ENCODE peak calls at places on chromosomes 13 and 19, in five cellular contexts. One of them, this sample, is unnamed.

GRCh38 chr19:28710278-28710677 is 502.7 kb downstream of the UQCRFS1 start:
- DNase-seq in hypothalamus: no peak
- DNase-seq in stimulated activated CD8-positive, alpha-beta memory T cell treated with anti-CD3 and anti-CD28 coated beads, Interleukin-15, amount 100 ng/mL, for 4 hours: no peak
- DNase-seq in AG08395: peak
- DNase-seq in ACHN: peak
- DNase-seq in this sample: no peak

GRCh38 chr19:35995655-35995993 is 636 bp downstream of the SDHAF1 start:
- DNase-seq in hypothalamus: no peak
- DNase-seq in stimulated activated CD8-positive, alpha-beta memory T cell treated with anti-CD3 and anti-CD28 coated beads, Interleukin-15, amount 100 ng/mL, for 4 hours: no peak
- DNase-seq in AG08395: peak
- DNase-seq in ACHN: no peak
- DNase-seq in this sample: no peak

GRCh38 chr13:75968103-75968838 is 332.1 kb downstream of the LMO7 start:
- DNase-seq in hypothalamus: no peak
- DNase-seq in stimulated activated CD8-positive, alpha-beta memory T cell treated with anti-CD3 and anti-CD28 coated beads, Interleukin-15, amount 100 ng/mL, for 4 hours: no peak
- DNase-seq in AG08395: peak
- DNase-seq in ACHN: no peak
- DNase-seq in this sample: no peak

GRCh38 chr13:50149932-50150331 is 134.7 kb downstream of the KCNRG start:
- DNase-seq in hypothalamus: no peak
- DNase-seq in stimulated activated CD8-positive, alpha-beta memory T cell treated with anti-CD3 and anti-CD28 coated beads, Interleukin-15, amount 100 ng/mL, for 4 hours: no peak
- DNase-seq in AG08395: no peak
- DNase-seq in ACHN: no peak
- DNase-seq in this sample: no peak

GRCh38 chr19:18415177-18415867 is 3.9 kb upstream of the SSBP4 start:
- DNase-seq in hypothalamus: no peak
- DNase-seq in stimulated activated CD8-positive, alpha-beta memory T cell treated with anti-CD3 and anti-CD28 coated beads, Interleukin-15, amount 100 ng/mL, for 4 hours: no peak
- DNase-seq in AG08395: peak
- DNase-seq in ACHN: no peak
- DNase-seq in this sample: no peak

GRCh38 chr13:86892330-86892729 is 778.8 kb upstream of the SLITRK5 start:
- DNase-seq in hypothalamus: no peak
- DNase-seq in stimulated activated CD8-positive, alpha-beta memory T cell treated with anti-CD3 and anti-CD28 coated beads, Interleukin-15, amount 100 ng/mL, for 4 hours: no peak
- DNase-seq in AG08395: no peak
- DNase-seq in ACHN: no peak
- DNase-seq in this sample: no peak

GRCh38 chr19:12913871-12914690 is 5.0 kb downstream of the SYCE2 start:
- DNase-seq in hypothalamus: no peak
- DNase-seq in stimulated activated CD8-positive, alpha-beta memory T cell treated with anti-CD3 and anti-CD28 coated beads, Interleukin-15, amount 100 ng/mL, for 4 hours: no peak
- DNase-seq in AG08395: peak
- DNase-seq in ACHN: no peak
- DNase-seq in this sample: no peak

GRCh38 chr19:57552432-57552831 is 7.2 kb downstream of the ZNF550 start:
- DNase-seq in hypothalamus: no peak
- DNase-seq in stimulated activated CD8-positive, alpha-beta memory T cell treated with anti-CD3 and anti-CD28 coated beads, Interleukin-15, amount 100 ng/mL, for 4 hours: no peak
- DNase-seq in AG08395: no peak
- DNase-seq in ACHN: no peak
- DNase-seq in this sample: no peak

GRCh38 chr13:74443623-74444022 is 309.4 kb upstream of the KLF12 start:
- DNase-seq in hypothalamus: no peak
- DNase-seq in stimulated activated CD8-positive, alpha-beta memory T cell treated with anti-CD3 and anti-CD28 coated beads, Interleukin-15, amount 100 ng/mL, for 4 hours: no peak
- DNase-seq in AG08395: peak
- DNase-seq in ACHN: no peak
- DNase-seq in this sample: no peak

GRCh38 chr13:89514534-89515312 is 1832.8 kb upstream of the MIR17HG start:
- DNase-seq in hypothalamus: no peak
- DNase-seq in stimulated activated CD8-positive, alpha-beta memory T cell treated with anti-CD3 and anti-CD28 coated beads, Interleukin-15, amount 100 ng/mL, for 4 hours: no peak
- DNase-seq in AG08395: no peak
- DNase-seq in ACHN: peak
- DNase-seq in this sample: no peak

GRCh38 chr13:75587679-75588078 is 38.1 kb downstream of the UCHL3 start:
- DNase-seq in hypothalamus: no peak
- DNase-seq in stimulated activated CD8-positive, alpha-beta memory T cell treated with anti-CD3 and anti-CD28 coated beads, Interleukin-15, amount 100 ng/mL, for 4 hours: no peak
- DNase-seq in AG08395: no peak
- DNase-seq in ACHN: no peak
- DNase-seq in this sample: no peak

GRCh38 chr19:55265173-55265572 is 6.4 kb upstream of the PPP6R1 start:
- DNase-seq in hypothalamus: no peak
- DNase-seq in stimulated activated CD8-positive, alpha-beta memory T cell treated with anti-CD3 and anti-CD28 coated beads, Interleukin-15, amount 100 ng/mL, for 4 hours: no peak
- DNase-seq in AG08395: no peak
- DNase-seq in ACHN: no peak
- DNase-seq in this sample: no peak

GRCh38 chr19:38642176-38642575 is 5.3 kb upstream of the ACTN4 start:
- DNase-seq in hypothalamus: no peak
- DNase-seq in stimulated activated CD8-positive, alpha-beta memory T cell treated with anti-CD3 and anti-CD28 coated beads, Interleukin-15, amount 100 ng/mL, for 4 hours: no peak
- DNase-seq in AG08395: no peak
- DNase-seq in ACHN: no peak
- DNase-seq in this sample: no peak

GRCh38 chr19:4597975-4598671 is 38.6 kb upstream of the SEMA6B start:
- DNase-seq in hypothalamus: no peak
- DNase-seq in stimulated activated CD8-positive, alpha-beta memory T cell treated with anti-CD3 and anti-CD28 coated beads, Interleukin-15, amount 100 ng/mL, for 4 hours: no peak
- DNase-seq in AG08395: no peak
- DNase-seq in ACHN: peak
- DNase-seq in this sample: no peak

GRCh38 chr13:106911602-106912001 is 343.7 kb upstream of the ARGLU1 start:
- DNase-seq in hypothalamus: no peak
- DNase-seq in stimulated activated CD8-positive, alpha-beta memory T cell treated with anti-CD3 and anti-CD28 coated beads, Interleukin-15, amount 100 ng/mL, for 4 hours: no peak
- DNase-seq in AG08395: no peak
- DNase-seq in ACHN: no peak
- DNase-seq in this sample: no peak

GRCh38 chr13:21013682-21014038 is 47.7 kb downstream of the LATS2 start:
- DNase-seq in hypothalamus: no peak
- DNase-seq in stimulated activated CD8-positive, alpha-beta memory T cell treated with anti-CD3 and anti-CD28 coated beads, Interleukin-15, amount 100 ng/mL, for 4 hours: no peak
- DNase-seq in AG08395: no peak
- DNase-seq in ACHN: no peak
- DNase-seq in this sample: no peak

GRCh38 chr13:110015253-110015652 is 228.9 kb upstream of the IRS2 start:
- DNase-seq in hypothalamus: no peak
- DNase-seq in stimulated activated CD8-positive, alpha-beta memory T cell treated with anti-CD3 and anti-CD28 coated beads, Interleukin-15, amount 100 ng/mL, for 4 hours: no peak
- DNase-seq in AG08395: no peak
- DNase-seq in ACHN: no peak
- DNase-seq in this sample: no peak

GRCh38 chr19:3080281-3080680 is 13.9 kb upstream of the GNA11 start:
- DNase-seq in hypothalamus: no peak
- DNase-seq in stimulated activated CD8-positive, alpha-beta memory T cell treated with anti-CD3 and anti-CD28 coated beads, Interleukin-15, amount 100 ng/mL, for 4 hours: no peak
- DNase-seq in AG08395: no peak
- DNase-seq in ACHN: no peak
- DNase-seq in this sample: no peak

GRCh38 chr19:55251296-55252081 is 7.3 kb downstream of the PPP6R1 start:
- DNase-seq in hypothalamus: no peak
- DNase-seq in stimulated activated CD8-positive, alpha-beta memory T cell treated with anti-CD3 and anti-CD28 coated beads, Interleukin-15, amount 100 ng/mL, for 4 hours: peak
- DNase-seq in AG08395: no peak
- DNase-seq in ACHN: peak
- DNase-seq in this sample: no peak

This sample was measured in caudate nucleus.